ENCODE peak calls at places on chromosomes 3 and 15, in ten cellular contexts. S is astrocyte, G is PC-9, Q is heart right ventricle, E is colonic mucosa, X is ascending aorta, J is brain microvascular endothelial cell, H is stomach, C is heart left ventricle, D is AG10803. A is an unnamed sample.

GRCh38 chr15:65410036-65410435 is 12.7 kb downstream of the IGDCC4 start:
- DNase-seq in E (no peak), G (no peak), X (no peak), Q (no peak), C (no peak), J (no peak), S (no peak), D (no peak), H (no peak), A (no peak)

GRCh38 chr3:143998266-143998665 is 26.6 kb downstream of the DIPK2A start:
- DNase-seq in D (peak; percentile 28), H (no peak), Q (no peak), E (no peak), J (peak; percentile 90), X (no peak), C (no peak), S (peak; percentile 92), G (no peak), A (peak; percentile 86)

GRCh38 chr3:50542177-50543034 is 25.1 kb downstream of the C3orf18 start:
- DNase-seq in D (peak; percentile 46), J (peak; percentile 58), G (peak; percentile 42), S (peak; percentile 16), C (peak; percentile 51), H (peak; percentile 84), X (no peak), Q (peak; percentile 64), E (peak; percentile 77), A (peak; percentile 69)

GRCh38 chr3:127614928-127615592 is 13.9 kb upstream of the PODXL2 start:
- DNase-seq in S (no peak), D (peak; percentile 50), C (no peak), E (no peak), J (no peak), G (no peak), H (no peak), Q (no peak), X (no peak), A (no peak)

GRCh38 chr3:182636646-182637045 is 156.7 kb upstream of the ATP11B start:
- DNase-seq in Q (no peak), S (peak; percentile 12), H (no peak), X (no peak), C (no peak), E (no peak), G (peak; percentile 92), J (no peak), D (no peak), A (no peak)

GRCh38 chr15:85753261-85753660 is 41.5 kb downstream of the KLHL25 start:
- DNase-seq in Q (no peak), G (no peak), J (no peak), H (no peak), S (no peak), E (no peak), C (no peak), X (no peak), D (no peak), A (no peak)

GRCh38 chr3:14371573-14372474 is 30.6 kb upstream of the SLC6A6 start:
- DNase-seq in Q (peak; percentile 85), X (peak; percentile 35), G (peak; percentile 93), S (peak; percentile 46), C (peak; percentile 93), E (peak; percentile 92), H (peak; percentile 89), D (peak; percentile 64), J (peak; percentile 24), A (peak; percentile 72)

GRCh38 chr3:128495435-128495970 is 2.5 kb upstream of the GATA2 start:
- DNase-seq in E (no peak), J (no peak), C (no peak), Q (no peak), S (no peak), X (no peak), D (no peak), H (no peak), G (no peak), A (no peak)

GRCh38 chr15:35728176-35728938 is 182.4 kb upstream of the DPH6 start:
- DNase-seq in D (no peak), X (no peak), C (no peak), Q (no peak), S (peak; percentile 35), G (peak; percentile 87), E (no peak), H (no peak), J (no peak), A (no peak)

GRCh38 chr15:35724626-35725025 is 178.7 kb upstream of the DPH6 start:
- DNase-seq in E (no peak), S (no peak), D (no peak), H (no peak), C (no peak), X (no peak), G (no peak), Q (no peak), J (no peak), A (no peak)

GRCh38 chr15:35725353-35725752 is 179.4 kb upstream of the DPH6 start:
- DNase-seq in H (no peak), C (no peak), G (peak; percentile 64), J (peak; percentile 49), S (peak; percentile 78), E (no peak), Q (no peak), D (peak; percentile 21), X (no peak), A (peak; percentile 29)

GRCh38 chr15:35723852-35724251 is 177.9 kb upstream of the DPH6 start:
- DNase-seq in H (no peak), E (no peak), Q (no peak), J (no peak), D (peak; percentile 31), C (no peak), G (no peak), X (no peak), S (peak; percentile 51), A (no peak)

DNA sequence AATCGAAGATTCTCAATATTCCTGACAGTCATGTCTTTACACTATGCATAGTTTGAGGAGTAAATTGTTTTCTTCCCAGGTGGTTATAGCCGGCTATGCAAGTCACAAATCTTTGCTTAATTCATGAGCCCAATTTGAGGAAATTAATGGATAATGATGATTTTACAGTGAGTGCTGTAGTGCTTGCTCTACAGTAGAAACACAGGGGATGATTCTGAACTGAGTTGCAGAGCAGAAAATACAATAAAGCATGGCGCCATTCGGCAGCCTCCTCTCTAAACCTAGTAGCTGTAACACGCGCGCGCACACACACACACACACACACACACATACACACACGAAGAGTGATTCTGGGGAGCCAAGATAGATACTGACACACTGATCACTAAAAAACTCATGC is 181.7 kb upstream of the DPH6 start:
- DNase-seq in Q (no peak), G (no peak), C (no peak), D (no peak), J (no peak), H (no peak), X (no peak), E (no peak), S (no peak), A (no peak)
- H3K4me3 ChIP-seq in Q (no peak overlapping the region), G (no peak overlapping the region), C (no peak overlapping the region), D (no peak overlapping the region), J (no peak overlapping the region), H (no peak overlapping the region), X (no peak overlapping the region), E (no peak overlapping the region), S (no peak overlapping the region), A (no peak overlapping the region)

DNA sequence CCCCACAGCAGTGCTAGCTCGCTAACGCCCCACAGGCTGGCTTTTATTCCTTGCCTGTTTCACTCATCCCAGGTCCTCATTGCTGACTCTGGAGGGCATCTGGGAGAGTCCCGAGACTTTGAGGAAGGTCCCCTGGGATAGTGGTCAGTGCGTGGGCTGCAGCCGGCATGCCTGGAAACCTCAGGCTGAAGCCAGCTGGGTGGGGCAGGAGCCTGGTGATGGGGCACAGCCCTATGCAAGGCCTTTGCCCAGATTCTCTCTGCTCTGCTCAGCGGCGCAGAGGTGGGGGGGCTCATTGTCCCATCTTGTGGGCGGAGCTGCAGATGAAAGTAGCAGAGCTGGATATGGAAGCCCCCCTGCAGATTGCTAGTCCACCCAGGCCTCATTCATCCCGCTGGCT is 55.7 kb upstream of the SMAD6 start:
- DNase-seq in X (no peak), G (no peak), D (peak; percentile 79), S (peak; percentile 30), J (peak; percentile 45), Q (peak; percentile 18), E (no peak), H (no peak), C (peak; percentile 52), A (peak; percentile 74)
- TF ChIP-seq CTCF in X (no peak), G (no peak), D (no peak), S (no peak), J (no peak), Q (no peak), E (no peak), H (no peak), C (no peak), A (no peak)

GRCh38 chr15:58063612-58064011 is 1.9 kb downstream of the ALDH1A2 start:
- DNase-seq in E (no peak), J (no peak), Q (no peak), X (no peak), C (no peak), G (no peak), D (no peak), H (no peak), S (no peak), A (no peak)

GRCh38 chr15:58065445-58066041 is at the start of gene ALDH1A2:
- DNase-seq in H (no peak), G (no peak), J (no peak), Q (peak; percentile 25), C (peak; percentile 40), E (no peak), S (no peak), X (no peak), D (no peak), A (peak; percentile 37)

GRCh38 chr15:58065011-58065444 is 483 bp downstream of the ALDH1A2 start:
- DNase-seq in G (no peak), Q (peak; percentile 30), J (no peak), H (no peak), X (no peak), D (no peak), C (peak; percentile 34), E (peak; percentile 20), S (no peak), A (peak; percentile 51)

GRCh38 chr15:58062983-58063382 is 2.5 kb downstream of the ALDH1A2 start:
- DNase-seq in G (no peak), C (no peak), J (no peak), Q (no peak), E (no peak), X (no peak), S (no peak), D (no peak), H (no peak), A (no peak)

DNA sequence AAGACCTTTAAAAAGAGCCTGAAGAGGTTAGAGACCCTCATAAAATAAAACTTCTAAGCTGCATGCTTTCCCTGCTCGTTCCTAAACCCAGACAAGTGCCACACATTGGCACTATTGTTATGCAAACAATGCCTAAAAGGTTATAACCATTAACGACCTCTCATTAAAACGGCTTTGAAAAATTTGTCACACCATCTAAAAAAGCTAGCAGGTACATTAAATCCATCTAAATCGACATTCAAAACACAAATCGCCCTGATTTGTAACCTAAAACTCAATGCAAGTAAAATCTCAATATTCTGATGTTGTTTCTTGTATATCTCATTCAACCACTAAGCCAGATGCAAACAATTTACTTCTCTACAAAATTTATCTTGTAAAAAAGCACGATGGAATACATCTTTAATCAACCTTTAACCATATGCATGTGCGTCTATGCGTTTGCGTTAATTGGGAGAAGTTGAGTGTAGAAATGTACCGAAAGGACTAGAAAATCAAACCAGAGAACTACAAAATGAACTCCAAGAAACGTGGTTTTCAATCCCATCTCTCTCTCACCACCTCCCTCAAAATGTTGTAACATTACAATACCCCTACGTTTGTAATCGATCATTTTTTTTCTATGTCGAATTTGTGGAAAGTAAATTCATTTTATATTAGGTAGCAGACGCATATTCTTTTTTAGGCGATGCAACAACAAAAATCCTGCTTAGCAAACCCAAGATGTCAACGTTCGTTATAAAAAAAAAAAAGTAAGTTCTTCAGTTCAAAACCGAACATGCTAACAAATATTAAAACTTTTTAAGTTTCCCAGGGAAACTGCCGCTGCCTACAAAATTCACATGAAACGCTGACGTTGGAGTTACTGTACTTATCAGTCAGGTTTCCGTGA is 1.1 kb downstream of the ALDH1A2 start:
- DNase-seq in X (no peak), J (no peak), D (no peak), G (no peak), S (no peak), Q (no peak), E (no peak), C (no peak), H (no peak), A (no peak)
- H3K4me3 ChIP-seq in X (no peak overlapping the region), J (no peak overlapping the region), D (no peak overlapping the region), G (no peak overlapping the region), S (no peak overlapping the region), Q (peak overlapping the region; percentile 57), E (no peak overlapping the region), C (peak overlapping the region; percentile 62), H (no peak overlapping the region), A (peak overlapping the region; percentile 57)

GRCh38 chr15:66491846-66492245 is 5.7 kb downstream of the SNAPC5 start:
- DNase-seq in X (no peak), C (no peak), S (no peak), H (no peak), D (no peak), Q (no peak), G (peak; percentile 56), J (no peak), E (no peak), A (no peak)
- TF ChIP-seq CTCF in X (no peak), C (no peak), S (no peak), H (no peak), D (no peak), Q (no peak), G (no peak), J (no peak), E (no peak), A (no peak)